ENCODE peak calls at places on chromosomes 4 and X, in four cellular contexts. Y, S, G and F are unnamed samples.
A peak's percentile ranks its signal among the peaks of the same experiment; 100 is the strongest.

GRCh38 chrX:9746148-9746880 is 19.3 kb downstream of the GPR143 start:
- DNase-seq in Y (no peak), S (no peak), G (no peak), F (no peak)

GRCh38 chr4:121011138-121011537 is 61.2 kb downstream of the NDNF start:
- DNase-seq in Y (peak; percentile 13), S (no peak), G (no peak), F (no peak)

GRCh38 chr4:187276786-187277408 is 553.2 kb upstream of the FAT1 start:
- DNase-seq in Y (no peak), S (no peak), G (no peak), F (no peak)

GRCh38 chr4:142838781-142839180 is 7.3 kb downstream of the INPP4B start:
- DNase-seq in Y (no peak), S (no peak), G (no peak), F (no peak)

GRCh38 chrX:111262086-111262485 is 8.2 kb downstream of the CAPN6 start:
- DNase-seq in Y (no peak), S (no peak), G (no peak), F (no peak)

GRCh38 chrX:135639066-135639815 is 74.2 kb upstream of the CT45A1 start:
- DNase-seq in Y (no peak), S (no peak), G (no peak), F (no peak)

GRCh38 chr4:33658971-33659370 is 2585.3 kb downstream of the ARAP2 start:
- DNase-seq in Y (no peak), S (no peak), G (no peak), F (no peak)

GRCh38 chr4:95547708-95548471 is 883 bp downstream of the UNC5C start:
- DNase-seq in Y (no peak), S (no peak), G (no peak), F (no peak)

GRCh38 chr4:181548873-181549541 is 694.2 kb upstream of the TENM3 start:
- DNase-seq in Y (peak; percentile 10), S (no peak), G (peak; percentile 1), F (no peak)

GRCh38 chr4:158071931-158072330 is 100.9 kb downstream of the GASK1B start:
- DNase-seq in Y (no peak), S (no peak), G (no peak), F (no peak)

GRCh38 chr4:107891299-107891698 is 40.0 kb upstream of the CYP2U1 start:
- DNase-seq in Y (no peak), S (no peak), G (no peak), F (no peak)

GRCh38 chrX:69021095-69021494 is 144.2 kb downstream of the PJA1 start:
- DNase-seq in Y (no peak), S (no peak), G (no peak), F (no peak)

GRCh38 chr4:186227221-186227620 is at the start of gene KLKB1:
- DNase-seq in Y (no peak), S (no peak), G (peak; percentile 64), F (no peak)

GRCh38 chr4:8770518-8771257 is 101.0 kb downstream of the HMX1 start:
- DNase-seq in Y (no peak), S (no peak), G (no peak), F (no peak)

GRCh38 chr4:22686156-22686555 is 6.6 kb upstream of the GBA3 start:
- DNase-seq in Y (no peak), S (no peak), G (no peak), F (no peak)

GRCh38 chrX:11886745-11887144 is 128.7 kb downstream of the MSL3 start:
- DNase-seq in Y (no peak), S (no peak), G (no peak), F (no peak)

GRCh38 chr4:148445903-148446261 is 3.7 kb upstream of the NR3C2 start:
- DNase-seq in Y (no peak), S (no peak), G (no peak), F (no peak)

GRCh38 chr4:184386271-184386781 is 88.0 kb downstream of the IRF2 start:
- DNase-seq in Y (peak; percentile 47), S (no peak), G (no peak), F (peak; percentile 84)

GRCh38 chr4:138063581-138063980 is 178.6 kb downstream of the SLC7A11 start:
- DNase-seq in Y (no peak), S (no peak), G (no peak), F (no peak)

GRCh38 chrX:153598541-153599191 is at the start of gene CCNQ:
- DNase-seq in Y (no peak), S (no peak), G (no peak), F (peak; percentile 40)

GRCh38 chrX:40012800-40013682 is 84.7 kb downstream of the BCOR start:
- DNase-seq in Y (no peak), S (no peak), G (peak; percentile 67), F (peak; percentile 70)

GRCh38 chr4:144948009-144948408 is 150.0 kb downstream of the ANAPC10 start:
- DNase-seq in Y (no peak), S (no peak), G (peak; percentile 1), F (no peak)

GRCh38 chrX:46978341-46979291 is 66.4 kb downstream of the JADE3 start:
- DNase-seq in Y (peak; percentile 46), S (peak; percentile 39), G (peak; percentile 64), F (peak; percentile 79)

GRCh38 chr4:138500869-138501268 is 258.7 kb upstream of the SLC7A11 start:
- DNase-seq in Y (no peak), S (no peak), G (no peak), F (no peak)

GRCh38 chrX:111784667-111785066 is 91.3 kb upstream of the TRPC5OS start:
- DNase-seq in Y (no peak), S (no peak), G (no peak), F (no peak)

GRCh38 chr4:3261411-3262207 is 12.7 kb downstream of the MSANTD1 start:
- DNase-seq in Y (no peak), S (no peak), G (no peak), F (no peak)

GRCh38 chrX:11435568-11435967 is 142.4 kb downstream of the AMELX start:
- DNase-seq in Y (no peak), S (no peak), G (no peak), F (no peak)

GRCh38 chr4:25861951-25862410 is 807 bp downstream of the SEL1L3 start:
- DNase-seq in Y (no peak), S (no peak), G (no peak), F (peak; percentile 59)

GRCh38 chr4:188032583-188032982 is 37.0 kb downstream of the ZFP42 start:
- DNase-seq in Y (no peak), S (no peak), G (no peak), F (no peak)

GRCh38 chr4:156790866-156791265 is 180.7 kb downstream of the PDGFC start:
- DNase-seq in Y (no peak), S (no peak), G (peak; percentile 53), F (no peak)

GRCh38 chrX:13651150-13651549 is 1.8 kb upstream of the TCEANC start:
- DNase-seq in Y (no peak), S (no peak), G (no peak), F (no peak)

GRCh38 chrX:6468716-6469115 is 66.2 kb downstream of the VCX3A start:
- DNase-seq in Y (no peak), S (no peak), G (no peak), F (no peak)

GRCh38 chr4:141038428-141038827 is 94.8 kb downstream of the RNF150 start:
- DNase-seq in Y (no peak), S (no peak), G (no peak), F (no peak)

GRCh38 chr4:141039156-141039555 is 94.1 kb downstream of the RNF150 start:
- DNase-seq in Y (no peak), S (no peak), G (no peak), F (no peak)

GRCh38 chr4:141037441-141037840 is 95.8 kb downstream of the RNF150 start:
- DNase-seq in Y (no peak), S (no peak), G (no peak), F (no peak)

GRCh38 chr4:141041021-141041476 is 92.2 kb downstream of the RNF150 start:
- DNase-seq in Y (no peak), S (no peak), G (no peak), F (no peak)

DNA sequence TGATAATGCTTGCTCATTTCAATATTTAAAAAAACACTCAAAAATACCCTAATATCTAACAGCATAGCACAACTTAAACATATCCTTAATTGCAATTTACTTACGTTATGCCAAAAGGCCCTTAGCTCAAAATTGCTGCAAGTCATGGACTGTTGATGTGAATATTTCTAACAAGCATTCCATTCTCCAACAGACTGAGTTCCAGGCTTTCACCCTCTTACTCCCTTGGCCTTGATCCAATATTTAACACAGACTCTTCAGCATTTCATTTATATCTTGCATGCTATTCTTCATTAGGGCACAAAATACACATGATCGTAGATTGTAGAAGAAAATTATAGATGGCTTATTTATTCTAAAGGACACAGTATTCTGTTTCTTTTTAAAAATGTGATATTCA is 96.5 kb downstream of the RNF150 start:
- DNase-seq in Y (no peak), S (no peak), G (no peak), F (no peak)
- TF ChIP-seq BRCA1 in Y (no peak), S (no peak), G (no peak), F (no peak)

GRCh38 chr4:2138846-2139500 is 79.8 kb downstream of the NAT8L start:
- DNase-seq in Y (no peak), S (no peak), G (no peak), F (no peak)

GRCh38 chr4:2141022-2141761 is 82.1 kb downstream of the NAT8L start:
- DNase-seq in Y (no peak), S (peak; percentile 35), G (no peak), F (no peak)

GRCh38 chr4:2141762-2142520 is 82.8 kb downstream of the NAT8L start:
- DNase-seq in Y (peak; percentile 10), S (no peak), G (no peak), F (no peak)

GRCh38 chr4:2142630-2143427 is 83.7 kb downstream of the NAT8L start:
- DNase-seq in Y (no peak), S (no peak), G (no peak), F (no peak)
- TF ChIP-seq BRCA1 in Y (no peak), S (no peak), G (no peak), F (no peak)

DNA sequence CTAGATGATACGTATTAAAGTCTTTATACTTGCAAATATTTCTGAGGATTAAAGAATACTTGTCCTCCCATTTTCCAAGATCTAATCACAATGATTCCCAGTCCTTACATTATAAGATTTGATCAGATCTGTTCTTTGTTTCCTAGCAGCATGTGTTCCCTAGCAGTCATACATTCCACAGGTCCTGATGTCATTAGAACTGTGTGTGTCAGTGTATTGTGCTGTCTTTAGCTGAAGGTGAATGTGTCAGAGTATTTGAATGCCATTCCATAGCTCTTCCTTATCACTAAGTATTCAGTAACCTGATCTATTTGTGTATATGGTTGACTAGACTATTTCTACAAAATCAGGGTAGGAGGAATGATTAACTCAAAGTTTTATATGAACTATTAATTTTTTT is 4.2 kb downstream of the ADGRL3 start:
- DNase-seq in Y (no peak), S (no peak), G (peak; percentile 51), F (no peak)
- TF ChIP-seq BRCA1 in Y (no peak), S (no peak), G (no peak), F (no peak)

DNA sequence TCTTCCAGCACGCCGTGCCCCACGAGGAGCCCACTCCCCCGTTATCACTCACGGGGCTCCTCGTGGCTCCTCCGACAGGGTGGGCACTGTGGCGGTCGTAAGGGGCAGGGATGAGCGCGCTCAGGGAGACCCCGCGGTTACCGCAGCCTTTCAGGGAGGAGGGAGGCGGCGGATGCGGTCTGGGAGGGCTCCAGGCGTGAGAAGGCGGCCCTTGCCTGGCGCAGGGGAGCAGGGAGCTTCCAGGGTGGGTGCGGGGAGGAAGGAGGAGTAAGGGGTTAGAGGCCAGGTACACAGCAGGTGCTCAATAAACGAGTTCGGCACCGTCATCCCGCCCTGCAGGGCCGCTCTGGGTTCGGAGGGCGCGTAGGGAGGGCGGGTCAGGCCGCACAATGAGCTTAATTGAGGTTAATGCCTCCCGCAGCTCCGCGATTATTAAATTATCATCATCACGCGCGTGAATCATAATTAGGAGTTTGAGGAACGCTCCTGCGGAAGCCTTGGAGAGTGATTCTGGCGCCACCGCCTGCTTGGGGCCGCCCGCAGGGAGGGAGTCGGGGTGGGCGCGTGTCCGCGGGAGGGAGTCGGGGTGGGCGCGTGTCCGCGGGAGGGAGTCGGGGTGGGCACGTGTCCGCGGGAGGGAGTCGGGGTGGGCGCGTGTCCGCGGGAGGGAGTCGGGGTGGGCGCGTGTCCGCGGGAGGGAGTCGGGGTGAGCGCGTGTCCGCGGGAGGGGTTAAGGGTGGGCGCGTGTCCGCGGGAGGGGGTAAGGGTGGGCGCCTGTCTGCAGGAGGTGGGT is 7.6 kb upstream of the NKX1-1 start:
- DNase-seq in Y (no peak), S (no peak), G (no peak), F (no peak)
- TF ChIP-seq BRCA1 in Y (no peak), S (no peak), G (no peak), F (no peak)